ENCODE peak calls at places on chromosome 5, in four cellular contexts. Z is iris pigment epithelial cell, B is nephron progenitor cell, J is COLO829. C is an unnamed sample.

GRCh38 chr5:59367791-59368394 is 525.6 kb downstream of the PDE4D start:
- DNase-seq in Z (peak), B (peak), J (peak), C (no peak)

GRCh38 chr5:74167206-74167929 is 473.2 kb downstream of the ENC1 start:
- DNase-seq in Z (peak), B (no peak), J (peak), C (peak)

GRCh38 chr5:10265245-10266109 is 15.4 kb downstream of the CCT5 start:
- DNase-seq in Z (no peak), B (no peak), J (no peak), C (no peak)

GRCh38 chr5:109479260-109479860 is 69.6 kb upstream of the PJA2 start:
- DNase-seq in Z (peak), B (no peak), J (no peak), C (no peak)

GRCh38 chr5:120532835-120533234 is 68.7 kb downstream of the PRR16 start:
- DNase-seq in Z (no peak), B (peak), J (no peak), C (no peak)

GRCh38 chr5:64949331-64949730 is 180.6 kb downstream of the CWC27 start:
- DNase-seq in Z (no peak), B (no peak), J (no peak), C (no peak)

GRCh38 chr5:10469253-10470030 is 27.8 kb downstream of the ROPN1L start:
- DNase-seq in Z (peak), B (no peak), J (no peak), C (no peak)

GRCh38 chr5:39892708-39893107 is 467.9 kb upstream of the DAB2 start:
- DNase-seq in Z (peak), B (no peak), J (no peak), C (no peak)

GRCh38 chr5:173823721-173824567 is 64.2 kb upstream of the CPEB4 start:
- DNase-seq in Z (peak), B (no peak), J (no peak), C (peak)

GRCh38 chr5:132090107-132090506 is 16.5 kb downstream of the CSF2 start:
- DNase-seq in Z (peak), B (no peak), J (no peak), C (peak)

GRCh38 chr5:150142800-150143724 is 12.6 kb downstream of the PDGFRB start:
- DNase-seq in Z (peak), B (no peak), J (peak), C (peak)

GRCh38 chr5:179268966-179269693 is 76.1 kb downstream of the ADAMTS2 start:
- DNase-seq in Z (no peak), B (no peak), J (no peak), C (no peak)

GRCh38 chr5:20833081-20833627 is 845.2 kb upstream of the CDH18 start:
- DNase-seq in Z (no peak), B (no peak), J (no peak), C (no peak)

GRCh38 chr5:78734094-78734845 is 85.7 kb upstream of the LHFPL2 start:
- DNase-seq in Z (no peak), B (no peak), J (no peak), C (no peak)

GRCh38 chr5:68068204-68068603 is 147.4 kb upstream of the PIK3R1 start:
- DNase-seq in Z (no peak), B (no peak), J (no peak), C (no peak)

GRCh38 chr5:172853355-172853975 is 19.4 kb downstream of the ERGIC1 start:
- DNase-seq in Z (no peak), B (no peak), J (no peak), C (no peak)

GRCh38 chr5:137822158-137822764 is 45.4 kb upstream of the MYOT start:
- DNase-seq in Z (peak), B (peak), J (peak), C (no peak)

GRCh38 chr5:94366811-94367210 is 251.6 kb downstream of the KIAA0825 start:
- DNase-seq in Z (no peak), B (no peak), J (no peak), C (no peak)

GRCh38 chr5:177553671-177554429 is 513 bp downstream of the FAM193B start:
- DNase-seq in Z (peak), B (peak), J (no peak), C (no peak)

GRCh38 chr5:148805323-148806290 is 20.8 kb upstream of the ADRB2 start:
- DNase-seq in Z (peak), B (peak), J (peak), C (peak)

GRCh38 chr5:170254056-170254455 is 21.3 kb downstream of the C5orf58 start:
- DNase-seq in Z (no peak), B (no peak), J (no peak), C (no peak)

GRCh38 chr5:179113945-179114641 is 53.9 kb downstream of the ZNF354C start:
- DNase-seq in Z (no peak), B (no peak), J (no peak), C (no peak)

GRCh38 chr5:127907907-127908306 is 175.7 kb upstream of the SLC12A2 start:
- DNase-seq in Z (no peak), B (no peak), J (no peak), C (no peak)

GRCh38 chr5:16995372-16995771 is 59.3 kb upstream of the MYO10 start:
- DNase-seq in Z (peak), B (no peak), J (no peak), C (no peak)

GRCh38 chr5:37208883-37209808 is 40.0 kb downstream of the CPLANE1 start:
- DNase-seq in Z (peak), B (no peak), J (no peak), C (no peak)

GRCh38 chr5:62282079-62282478 is 23.9 kb upstream of the KIF2A start:
- DNase-seq in Z (no peak), B (no peak), J (no peak), C (no peak)

GRCh38 chr5:142320427-142320732 is 4.4 kb downstream of the SPRY4 start:
- DNase-seq in Z (no peak), B (no peak), J (no peak), C (no peak)

GRCh38 chr5:133154274-133155088 is 102.7 kb downstream of the HSPA4 start:
- DNase-seq in Z (no peak), B (no peak), J (no peak), C (no peak)

GRCh38 chr5:6365142-6365976 is 13.0 kb downstream of the MED10 start:
- DNase-seq in Z (peak), B (no peak), J (peak), C (no peak)

GRCh38 chr5:53479045-53479655 is 1.3 kb upstream of the FST start:
- DNase-seq in Z (no peak), B (no peak), J (no peak), C (no peak)

GRCh38 chr5:143453722-143454121 is 50.2 kb upstream of the NR3C1 start:
- DNase-seq in Z (no peak), B (no peak), J (no peak), C (no peak)

GRCh38 chr5:132759114-132760042 is 12.2 kb downstream of the CCNI2 start:
- DNase-seq in Z (peak), B (no peak), J (no peak), C (no peak)

GRCh38 chr5:65126192-65126591 is 355.5 kb downstream of the ADAMTS6 start:
- DNase-seq in Z (no peak), B (no peak), J (no peak), C (no peak)

GRCh38 chr5:119355244-119355635 is 579 bp upstream of the TNFAIP8 start:
- DNase-seq in Z (no peak), B (no peak), J (no peak), C (no peak)

GRCh38 chr5:53792338-53792737 is 231.9 kb downstream of the NDUFS4 start:
- DNase-seq in Z (no peak), B (no peak), J (no peak), C (no peak)